ENCODE peak calls at places on chromosomes 4 and X, in seven cellular contexts. S, H, G, W, L, T and Y are unnamed samples. For H3K27me3, the result is how much of the 10 kb centered on the place peaks cover.

GRCh38 chr4:101393256-101393655 is 45.9 kb upstream of the PPP3CA start:
- DNase-seq in H (no peak), W (no peak), T (peak), S (no peak), G (no peak), L (no peak), Y (no peak)

GRCh38 chrX:151563449-151563848 is at the start of gene PASD1:
- DNase-seq in T (no peak), S (no peak), G (no peak), L (no peak), W (no peak), H (no peak), Y (no peak)

GRCh38 chr4:36823199-36823967 is 421.2 kb upstream of the NWD2 start:
- DNase-seq in G (no peak), S (no peak), H (no peak), W (no peak), T (no peak), L (no peak), Y (no peak)

GRCh38 chrX:133749370-133749769 is 236.0 kb downstream of the GPC3 start:
- DNase-seq in L (no peak), S (no peak), W (no peak), T (no peak), G (no peak), H (no peak), Y (no peak)

GRCh38 chrX:43958529-43958928 is 14.7 kb downstream of the NDP start:
- DNase-seq in H (no peak), G (peak), S (peak), T (peak), L (peak), W (peak), Y (peak)

GRCh38 chrX:7225338-7225737 is 77.4 kb upstream of the PUDP start:
- DNase-seq in G (no peak), W (no peak), H (no peak), S (no peak), T (no peak), L (no peak), Y (no peak)

GRCh38 chr4:6331018-6331417 is 61.4 kb downstream of the WFS1 start:
- DNase-seq in L (peak), T (no peak), S (no peak), W (no peak), H (no peak), G (no peak), Y (no peak)

GRCh38 chr4:154234576-154234975 is 257.0 kb downstream of the DCHS2 start:
- DNase-seq in H (no peak), W (no peak), T (no peak), S (no peak), G (no peak), L (no peak), Y (no peak)

GRCh38 chr4:188767496-188767895 is 628.3 kb downstream of the TRIML1 start:
- DNase-seq in G (no peak), L (no peak), H (no peak), W (no peak), T (no peak), S (no peak), Y (no peak)

DNA sequence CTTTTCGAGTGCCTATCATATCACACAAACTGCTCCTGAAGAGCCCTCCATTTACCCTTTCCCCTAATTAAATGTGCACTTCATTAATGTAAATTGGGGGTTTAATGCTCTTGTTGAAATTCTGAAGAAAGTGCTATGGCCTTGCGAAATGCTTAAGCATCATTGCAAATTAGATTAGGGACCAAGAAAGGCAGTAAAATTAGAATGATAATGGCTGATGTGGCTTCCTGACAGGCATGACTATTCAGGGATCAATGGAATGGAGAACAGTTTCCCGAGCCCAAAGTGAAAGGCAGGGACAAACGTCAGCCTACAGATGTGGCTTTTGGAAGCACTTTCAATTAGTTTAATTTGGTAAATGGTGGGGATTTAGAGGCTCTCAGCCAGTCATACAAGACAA is 120.1 kb downstream of the NKX6-1 start:
- DNase-seq in H (no peak), S (no peak), T (no peak), G (no peak), L (no peak), W (no peak), Y (no peak)
- H3K27me3 ChIP-seq in H (under half), S (under half), T (under half), G (under half), L (under half), W (under half), Y (under half)

GRCh38 chr4:26404597-26405323 is 83.9 kb downstream of the RBPJ start:
- DNase-seq in G (no peak), L (no peak), T (no peak), S (no peak), W (no peak), H (no peak), Y (peak)
- TF ChIP-seq CTCF in G (no peak), L (no peak), T (no peak), S (no peak), W (peak), H (no peak), Y (peak)

DNA sequence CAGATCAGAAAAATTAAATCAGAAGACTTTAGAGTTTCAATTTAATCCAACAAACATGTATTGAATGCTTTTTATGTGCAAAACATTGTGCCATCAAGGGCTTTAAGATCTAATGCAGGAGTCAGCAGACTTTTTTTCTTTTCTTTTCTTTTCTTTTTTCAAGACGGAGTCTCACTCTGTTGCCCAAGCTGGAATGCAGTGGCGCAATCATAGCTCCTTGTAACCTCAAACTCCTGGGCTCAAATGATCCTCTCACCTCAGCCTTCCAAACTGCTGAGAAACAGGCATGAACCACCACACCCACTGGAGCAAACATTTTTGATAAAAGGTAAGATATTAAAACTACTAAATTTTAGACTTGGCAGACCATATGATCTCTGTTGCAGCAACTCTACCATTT is 24.6 kb upstream of the LRBA start:
- DNase-seq in L (peak), S (no peak), W (no peak), H (no peak), T (no peak), G (no peak), Y (no peak)
- H3K27me3 ChIP-seq in L (under half), S (under half), W (under half), H (under half), T (under half), G (under half), Y (under half)

DNA sequence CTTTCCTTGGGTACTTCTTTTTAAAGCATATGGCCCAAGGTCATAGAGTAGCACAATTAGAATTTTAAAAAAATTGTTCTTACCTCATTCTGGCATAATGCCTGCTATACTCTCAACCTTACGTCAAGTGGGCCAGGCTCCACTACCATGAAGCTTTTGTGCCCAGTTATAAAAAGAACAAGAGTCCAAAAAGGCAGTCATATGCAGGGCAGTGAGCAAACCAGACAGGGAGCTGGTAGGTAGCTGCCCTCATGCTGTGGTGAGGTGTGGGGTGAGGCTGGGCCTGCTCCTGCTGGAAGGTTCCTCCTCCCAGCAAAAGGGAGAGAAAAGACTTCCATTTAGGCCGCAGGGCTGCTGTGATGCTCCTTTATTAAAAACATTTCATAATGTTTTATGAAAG is 64.4 kb upstream of the UCP1 start:
- DNase-seq in T (no peak), S (no peak), H (no peak), G (no peak), W (no peak), L (no peak), Y (no peak)
- TF ChIP-seq CTCF in T (no peak), S (no peak), H (no peak), G (no peak), W (no peak), L (no peak), Y (no peak)

DNA sequence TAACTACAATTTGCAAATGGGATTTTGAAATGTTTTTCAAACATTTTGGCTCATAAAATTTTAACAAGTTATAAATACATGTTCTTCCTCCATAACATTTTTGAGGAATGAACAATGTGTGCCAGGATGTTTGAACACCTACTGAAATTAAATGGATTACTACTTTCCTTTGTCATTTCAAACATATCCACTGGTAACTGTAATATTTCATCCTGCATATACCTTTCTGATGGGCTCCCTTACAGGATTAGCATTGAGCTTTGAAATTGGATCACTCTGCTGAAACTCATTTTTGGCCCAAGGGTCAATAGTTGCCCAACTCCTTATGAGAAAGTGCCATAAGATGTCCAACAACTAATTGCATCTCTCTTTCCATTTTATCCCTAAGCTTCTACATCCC is 17.6 kb downstream of the GRPR start:
- DNase-seq in T (no peak), L (no peak), G (no peak), H (no peak), W (no peak), S (no peak), Y (no peak)
- H3K27me3 ChIP-seq in T (under half), L (under half), G (under half), H (under half), W (under half), S (under half), Y (under half)

DNA sequence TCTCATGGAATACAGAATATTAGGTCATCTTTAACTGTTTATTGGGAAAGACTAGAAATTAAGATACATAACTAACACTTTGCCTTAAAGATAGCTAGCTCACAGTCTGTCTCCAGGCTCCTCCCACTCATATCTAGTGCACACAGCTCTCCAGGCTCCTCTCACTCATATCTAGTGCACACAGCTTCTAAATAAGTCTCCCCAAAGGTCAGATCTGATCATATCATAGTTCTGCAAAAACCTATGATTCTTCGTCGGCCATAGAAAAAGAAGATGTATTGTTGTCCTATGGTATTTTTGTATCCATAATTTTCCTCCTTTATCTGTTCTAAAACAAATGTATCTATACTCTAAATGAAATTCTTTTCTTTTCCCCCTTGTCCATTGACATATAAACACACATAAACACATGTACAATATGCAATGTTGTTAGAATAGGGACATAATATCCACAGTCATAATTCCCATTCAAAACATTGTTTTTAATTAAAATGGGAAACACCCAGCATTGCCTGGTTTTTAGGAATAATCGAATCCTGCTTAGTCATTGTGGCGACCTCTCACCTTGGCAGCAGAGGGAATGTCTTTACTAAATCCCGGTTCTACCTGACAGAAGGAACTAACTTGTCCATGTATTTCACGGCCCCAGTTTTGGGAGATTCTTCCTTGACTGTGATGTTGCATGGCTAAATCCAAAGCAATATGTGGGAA is 1282.0 kb downstream of the PCDH7 start:
- DNase-seq in T (no peak), G (no peak), L (no peak), S (no peak), W (no peak), H (no peak), Y (no peak)
- TF ChIP-seq CTCF in T (no peak), G (no peak), L (no peak), S (no peak), W (no peak), H (no peak), Y (no peak)

GRCh38 chrX:68758671-68759070 is 70.2 kb upstream of the EFNB1 start:
- DNase-seq in S (no peak), T (no peak), H (no peak), W (no peak), G (no peak), L (no peak), Y (no peak)
- H3K27me3 ChIP-seq in S (under half), T (under half), H (under half), W (under half), G (under half), L (under half), Y (under half)

GRCh38 chrX:56802921-56803848 is 74.1 kb downstream of the NBDY start:
- DNase-seq in G (no peak), T (peak), L (peak), H (peak), W (peak), S (peak), Y (no peak)
- TF ChIP-seq CTCF in G (no peak), T (peak), L (peak), H (peak), W (peak), S (no peak), Y (peak)

GRCh38 chrX:70449457-70449966 is 4.9 kb downstream of the DLG3 start:
- DNase-seq in T (no peak), G (no peak), L (no peak), S (no peak), W (no peak), H (no peak), Y (no peak)

GRCh38 chrX:70444326-70445196 is at the start of gene DLG3:
- DNase-seq in T (peak), S (no peak), H (no peak), G (no peak), L (peak), W (no peak), Y (peak)

GRCh38 chrX:70445876-70446275 is 1.2 kb downstream of the DLG3 start:
- DNase-seq in L (no peak), T (no peak), W (no peak), S (no peak), G (no peak), H (no peak), Y (no peak)

GRCh38 chrX:70445197-70445656 is 592 bp downstream of the DLG3 start:
- DNase-seq in S (no peak), T (no peak), L (no peak), G (no peak), H (no peak), W (no peak), Y (no peak)

GRCh38 chrX:70446380-70447350 is 2.0 kb downstream of the DLG3 start:
- DNase-seq in G (no peak), W (no peak), H (no peak), S (no peak), L (no peak), T (no peak), Y (no peak)
- H3K27me3 ChIP-seq in G (under half), W (under half), H (under half), S (under half), L (half or more), T (under half), Y (under half)

GRCh38 chrX:12567857-12568256 is 223.4 kb upstream of the PRPS2 start:
- DNase-seq in L (peak), S (no peak), T (peak), H (no peak), G (no peak), W (peak), Y (peak)
- TF ChIP-seq CTCF in L (peak), S (no peak), T (peak), H (no peak), G (peak), W (peak), Y (no peak)